ENCODE peak calls at places on chromosomes 11 and 22, in ten cellular contexts. L, K, O, D, U, Z, T, A, B and Q are unnamed samples.
A peak's percentile ranks its signal among the peaks of the same experiment; 100 is the strongest.

GRCh38 chr11:127632971-127633680 is 632.6 kb upstream of the KIRREL3 start:
- DNase-seq in Z (no peak), K (no peak), O (no peak), T (no peak), U (no peak), A (no peak), L (no peak), D (no peak), B (no peak), Q (no peak)

GRCh38 chr11:58513747-58514367 is 6.0 kb upstream of the OR5B21 start:
- DNase-seq in T (peak; percentile 25), L (peak; percentile 64), K (peak; percentile 65), B (peak; percentile 68), Z (peak; percentile 49), A (peak; percentile 52), U (peak; percentile 57), O (peak; percentile 56), D (peak; percentile 32), Q (peak; percentile 36)

GRCh38 chr11:11659567-11660341 is 37.9 kb upstream of the GALNT18 start:
- DNase-seq in K (no peak), O (no peak), T (no peak), A (no peak), B (no peak), Z (no peak), D (no peak), L (no peak), U (no peak), Q (no peak)

GRCh38 chr11:66080055-66080817 is 10.2 kb downstream of the PACS1 start:
- DNase-seq in O (no peak), K (peak; percentile 78), A (peak; percentile 81), T (peak; percentile 71), L (peak; percentile 69), D (no peak), U (no peak), Z (peak; percentile 53), B (peak; percentile 95), Q (peak; percentile 62)

GRCh38 chr11:75554258-75555022 is 7.6 kb upstream of the SERPINH1 start:
- DNase-seq in A (peak; percentile 100), D (no peak), O (peak; percentile 83), T (peak; percentile 100), B (peak; percentile 100), L (no peak), Z (peak; percentile 100), U (peak; percentile 97), K (peak; percentile 99), Q (peak; percentile 71)

GRCh38 chr11:65422633-65423515 is at the start of gene NEAT1:
- DNase-seq in U (peak; percentile 96), L (peak; percentile 71), A (peak; percentile 96), B (peak; percentile 97), O (peak; percentile 86), D (peak; percentile 67), Z (peak; percentile 95), T (peak; percentile 97), K (peak; percentile 89), Q (peak; percentile 99)

GRCh38 chr11:60851327-60852059 is 4.3 kb downstream of the PTGDR2 start:
- DNase-seq in T (no peak), U (no peak), K (no peak), D (no peak), A (no peak), O (no peak), Z (no peak), L (no peak), B (no peak), Q (no peak)

GRCh38 chr22:42994917-42995562 is 19.9 kb downstream of the PACSIN2 start:
- DNase-seq in K (peak; percentile 83), U (peak; percentile 50), O (peak; percentile 80), L (peak; percentile 65), Z (peak; percentile 86), D (no peak), B (peak; percentile 95), T (peak; percentile 81), A (peak; percentile 95), Q (no peak)

GRCh38 chr11:10664005-10664404 is 29.6 kb downstream of the IRAG1 start:
- DNase-seq in K (peak; percentile 64), Z (no peak), D (no peak), U (no peak), A (no peak), T (no peak), B (no peak), L (no peak), O (no peak), Q (no peak)

GRCh38 chr11:115264278-115264677 is 239.9 kb downstream of the CADM1 start:
- DNase-seq in B (no peak), K (no peak), D (no peak), O (no peak), L (no peak), Z (no peak), A (no peak), T (no peak), U (no peak), Q (no peak)

GRCh38 chr11:69949327-69949726 is 128.8 kb upstream of the ANO1 start:
- DNase-seq in K (peak; percentile 89), U (no peak), Z (no peak), A (peak; percentile 20), L (peak; percentile 86), D (no peak), B (peak; percentile 11), O (peak; percentile 91), T (peak; percentile 94), Q (peak; percentile 47)

GRCh38 chr22:31127181-31127772 is 4.5 kb downstream of the INPP5J start:
- DNase-seq in U (no peak), Z (no peak), O (no peak), D (no peak), B (no peak), T (no peak), L (no peak), A (no peak), K (no peak), Q (peak; percentile 34)

GRCh38 chr11:27347949-27348879 is 14.8 kb downstream of the CCDC34 start:
- DNase-seq in A (no peak), O (no peak), Z (no peak), K (no peak), L (no peak), B (peak; percentile 23), U (no peak), D (no peak), T (no peak), Q (no peak)

GRCh38 chr11:109978895-109979294 is 114.3 kb upstream of the ZC3H12C start:
- DNase-seq in A (peak; percentile 2), L (no peak), O (no peak), B (peak; percentile 44), T (peak; percentile 16), U (no peak), D (no peak), Z (no peak), K (no peak), Q (no peak)

GRCh38 chr22:27719535-27720227 is 81.9 kb downstream of the MN1 start:
- DNase-seq in D (no peak), Z (peak; percentile 13), U (peak; percentile 82), B (no peak), K (peak; percentile 11), A (peak; percentile 61), T (peak; percentile 81), O (no peak), L (peak; percentile 85), Q (peak; percentile 18)

GRCh38 chr11:45655347-45655756 is 10.1 kb downstream of the CHST1 start:
- DNase-seq in L (peak; percentile 80), O (no peak), T (peak; percentile 59), D (peak; percentile 76), U (peak; percentile 62), B (peak; percentile 53), Z (peak; percentile 42), K (peak; percentile 60), A (peak; percentile 36), Q (peak; percentile 79)

GRCh38 chr22:30047364-30047738 is 32.9 kb upstream of the HORMAD2 start:
- DNase-seq in A (no peak), Z (no peak), K (no peak), B (peak; percentile 45), O (no peak), D (no peak), L (no peak), T (no peak), U (no peak), Q (peak; percentile 11)

GRCh38 chr11:64802370-64803162 is 448 bp downstream of the MAP4K2 start:
- DNase-seq in D (no peak), T (no peak), O (no peak), K (no peak), L (no peak), B (no peak), Z (no peak), U (no peak), A (no peak), Q (no peak)

GRCh38 chr11:124886476-124886875 is 11.2 kb downstream of the ROBO4 start:
- DNase-seq in U (no peak), K (no peak), A (no peak), D (no peak), L (no peak), Z (no peak), T (no peak), O (no peak), B (no peak), Q (no peak)

GRCh38 chr22:28034760-28035401 is 115.8 kb upstream of the PITPNB start:
- DNase-seq in A (peak; percentile 72), T (peak; percentile 29), O (no peak), L (no peak), D (no peak), B (peak; percentile 57), K (peak; percentile 60), Z (peak; percentile 20), U (peak; percentile 22), Q (peak; percentile 45)

GRCh38 chr11:17839450-17839849 is 104.9 kb downstream of the KCNC1 start:
- DNase-seq in B (no peak), A (peak; percentile 37), D (no peak), L (no peak), U (no peak), T (no peak), K (no peak), Z (no peak), O (no peak), Q (no peak)

GRCh38 chr11:2447951-2448650 is 3.3 kb downstream of the KCNQ1 start:
- DNase-seq in A (no peak), O (no peak), U (no peak), K (no peak), D (no peak), L (no peak), Z (no peak), B (no peak), T (no peak), Q (peak; percentile 31)

GRCh38 chr11:36574486-36574885 is 6.7 kb downstream of the RAG1 start:
- DNase-seq in K (no peak), L (no peak), T (no peak), B (no peak), U (no peak), D (no peak), A (no peak), O (no peak), Z (no peak), Q (no peak)

GRCh38 chr11:32829680-32830412 is at the start of gene PRRG4:
- DNase-seq in A (peak; percentile 4), O (no peak), L (peak; percentile 77), B (peak; percentile 42), T (peak; percentile 45), U (peak; percentile 37), Z (no peak), D (peak; percentile 51), K (no peak), Q (peak; percentile 92)

GRCh38 chr22:44567846-44568493 is 69.9 kb upstream of the RTL6 start:
- DNase-seq in D (no peak), A (peak; percentile 32), T (peak; percentile 24), L (no peak), U (no peak), B (peak; percentile 62), K (peak; percentile 13), Z (peak; percentile 21), O (no peak), Q (peak; percentile 51)

GRCh38 chr11:121630041-121630440 is 177.3 kb upstream of the SORL1-AS1 start:
- DNase-seq in K (peak; percentile 85), A (peak; percentile 66), D (no peak), T (peak; percentile 82), L (peak; percentile 64), O (peak; percentile 43), B (peak; percentile 62), U (no peak), Z (peak; percentile 63), Q (no peak)

GRCh38 chr11:107928046-107928766 is at the start of gene RAB39A:
- DNase-seq in K (peak; percentile 95), T (peak; percentile 97), L (peak; percentile 98), A (peak; percentile 73), O (peak; percentile 72), U (peak; percentile 90), B (peak; percentile 81), D (peak; percentile 90), Z (peak; percentile 86), Q (peak; percentile 93)

GRCh38 chr11:72330131-72330727 is 86.3 kb upstream of the PHOX2A start:
- DNase-seq in D (no peak), B (no peak), T (no peak), U (no peak), K (no peak), Z (no peak), L (no peak), A (no peak), O (no peak), Q (no peak)